ENCODE peak calls at places on chromosomes 5 and 9, in ten cellular contexts. M, L, O, B, D, A, J, R, W and N are unnamed samples.

GRCh38 chr9:121921444-121921843 is 171.7 kb downstream of the TTLL11 start:
- DNase-seq in B (no peak), J (no peak), W (no peak), O (no peak), L (no peak), A (no peak), D (no peak), R (no peak), M (no peak), N (no peak)

GRCh38 chr5:88944751-88945507 is 61.9 kb upstream of the MEF2C start:
- DNase-seq in B (no peak), L (no peak), O (no peak), M (no peak), J (no peak), R (no peak), W (no peak), A (peak), D (peak), N (no peak)

GRCh38 chr5:112203229-112203628 is 215.8 kb downstream of the EPB41L4A start:
- DNase-seq in L (no peak), M (no peak), B (no peak), A (no peak), W (no peak), D (no peak), O (no peak), R (no peak), J (no peak), N (no peak)

GRCh38 chr5:119470851-119471451 is 18.7 kb downstream of the HSD17B4 start:
- DNase-seq in M (peak), W (no peak), J (peak), R (no peak), O (no peak), L (peak), A (peak), D (peak), B (no peak), N (no peak)

GRCh38 chr5:112479418-112479817 is 60.3 kb upstream of the EPB41L4A start:
- DNase-seq in B (peak), W (no peak), R (no peak), L (no peak), J (no peak), A (peak), D (peak), O (no peak), M (no peak), N (no peak)

GRCh38 chr5:33321026-33321425 is 119.7 kb upstream of the TARS1 start:
- DNase-seq in A (peak), W (no peak), R (no peak), J (no peak), B (peak), M (no peak), L (no peak), D (peak), O (no peak), N (no peak)

GRCh38 chr9:126488881-126489404 is 124.8 kb upstream of the LMX1B start:
- DNase-seq in B (no peak), R (no peak), L (no peak), W (peak), A (no peak), J (no peak), M (no peak), D (no peak), O (no peak), N (no peak)

GRCh38 chr5:74067748-74068541 is 441.9 kb downstream of the ARHGEF28 start:
- DNase-seq in D (no peak), O (no peak), A (peak), B (no peak), J (no peak), M (no peak), R (no peak), W (no peak), L (no peak), N (no peak)

GRCh38 chr5:155943516-155944407 is 383.2 kb upstream of the SGCD start:
- DNase-seq in O (peak), D (no peak), L (peak), R (peak), W (no peak), J (peak), M (peak), B (no peak), A (peak), N (peak)

GRCh38 chr5:83029-83428 is 8.9 kb upstream of the PLEKHG4B start:
- DNase-seq in R (no peak), M (no peak), O (no peak), D (no peak), W (no peak), B (no peak), A (no peak), L (no peak), J (no peak), N (no peak)

GRCh38 chr9:3794005-3794404 is 268.2 kb upstream of the RFX3 start:
- DNase-seq in L (no peak), M (no peak), J (peak), R (no peak), W (no peak), B (no peak), O (no peak), A (peak), D (peak), N (no peak)

GRCh38 chr5:149697001-149697400 is 33.1 kb upstream of the PPARGC1B start:
- DNase-seq in D (peak), O (no peak), J (no peak), A (peak), R (no peak), B (no peak), L (no peak), W (no peak), M (no peak), N (no peak)

GRCh38 chr5:79868271-79868670 is 122.8 kb downstream of the MTX3 start:
- DNase-seq in D (no peak), O (no peak), R (no peak), J (no peak), W (no peak), M (no peak), L (no peak), A (no peak), B (no peak), N (no peak)

GRCh38 chr5:148820778-148821395 is 5.5 kb upstream of the ADRB2 start:
- DNase-seq in L (no peak), A (peak), D (peak), B (no peak), R (no peak), M (no peak), W (no peak), O (no peak), J (peak), N (no peak)

GRCh38 chr5:86979801-86980510 is 287.7 kb upstream of the RASA1 start:
- DNase-seq in O (no peak), W (no peak), D (peak), A (peak), M (no peak), R (no peak), B (peak), L (no peak), J (no peak), N (no peak)

GRCh38 chr5:18329346-18329745 is 695.1 kb downstream of the TAF11L14 start:
- DNase-seq in D (no peak), O (no peak), A (no peak), B (no peak), L (no peak), R (no peak), M (no peak), W (no peak), J (no peak), N (no peak)

DNA sequence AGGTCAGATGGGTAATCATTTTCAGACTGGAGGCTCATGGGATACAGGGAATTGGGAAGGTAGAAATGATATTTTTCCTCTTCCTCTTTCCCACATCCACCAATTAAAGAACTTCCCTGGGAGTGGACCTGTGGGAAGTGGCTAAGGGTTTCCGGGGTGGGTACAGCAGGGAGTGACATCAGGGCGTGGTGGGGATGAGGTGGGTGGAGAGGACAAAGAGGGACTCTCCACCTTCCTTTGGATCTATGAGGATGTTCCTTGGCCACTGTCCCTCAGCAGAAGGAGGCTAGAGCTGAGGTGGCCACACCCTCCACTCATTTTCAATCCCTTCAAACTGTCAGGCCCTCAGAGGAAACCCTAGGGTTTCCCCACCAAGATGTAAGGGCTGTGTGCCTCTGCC is 54.7 kb downstream of the IRF1 start:
- DNase-seq in W (no peak), O (no peak), J (no peak), D (no peak), L (no peak), A (no peak), M (no peak), B (no peak), R (no peak), N (no peak)
- TF ChIP-seq CTCF in W (no peak), O (no peak), J (no peak), D (no peak), L (no peak), A (no peak), M (no peak), B (no peak), R (no peak), N (no peak)

GRCh38 chr5:157383151-157383810 is 76.7 kb upstream of the NIPAL4 start:
- DNase-seq in R (no peak), J (no peak), B (no peak), W (no peak), A (no peak), D (no peak), O (no peak), M (no peak), L (no peak), N (no peak)

GRCh38 chr5:157381746-157382145 is 78.3 kb upstream of the NIPAL4 start:
- DNase-seq in A (no peak), M (no peak), R (no peak), B (no peak), D (no peak), J (no peak), W (no peak), L (no peak), O (no peak), N (no peak)

GRCh38 chr5:157379983-157380382 is 80.0 kb upstream of the NIPAL4 start:
- DNase-seq in M (no peak), B (no peak), L (no peak), R (no peak), J (no peak), W (no peak), D (no peak), A (no peak), O (no peak), N (no peak)

GRCh38 chr5:157378509-157378908 is 81.5 kb upstream of the NIPAL4 start:
- DNase-seq in D (no peak), B (no peak), M (no peak), W (no peak), L (no peak), O (no peak), A (no peak), R (no peak), J (no peak), N (no peak)
- TF ChIP-seq CTCF in D (peak), B (no peak), M (no peak), W (no peak), L (no peak), O (no peak), A (no peak), R (no peak), J (no peak), N (no peak)

GRCh38 chr5:40826778-40827478 is 8.1 kb downstream of the RPL37 start:
- DNase-seq in W (no peak), O (no peak), A (no peak), D (no peak), J (no peak), R (no peak), M (no peak), L (no peak), B (no peak), N (no peak)
- TF ChIP-seq CTCF in W (no peak), O (no peak), A (no peak), D (no peak), J (no peak), R (no peak), M (no peak), L (no peak), B (no peak), N (no peak)

DNA sequence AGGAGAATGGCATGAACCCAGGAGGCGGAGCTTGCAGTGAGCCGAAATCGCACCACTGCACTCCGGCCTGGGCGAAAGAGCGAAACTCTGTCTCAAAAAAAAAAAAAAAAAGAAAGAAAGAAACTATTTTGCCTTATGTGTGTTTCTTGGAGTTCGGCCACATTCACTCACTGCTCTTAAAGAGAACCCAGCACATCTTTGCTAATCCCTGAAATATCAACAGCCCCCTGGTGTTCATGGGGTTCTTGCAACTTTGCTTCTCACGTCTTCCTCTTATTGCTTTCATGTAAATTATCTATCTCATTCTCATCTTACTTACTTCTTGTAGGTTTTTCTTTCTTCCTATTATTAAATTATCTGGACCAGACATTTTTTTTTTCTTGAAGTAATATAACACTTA is 126.3 kb upstream of the ASTN2 start:
- DNase-seq in W (no peak), L (no peak), R (no peak), B (no peak), J (no peak), D (no peak), M (no peak), A (no peak), O (no peak), N (no peak)
- TF ChIP-seq CTCF in W (no peak), L (no peak), R (no peak), B (no peak), J (no peak), D (no peak), M (no peak), A (no peak), O (peak), N (no peak)